ENCODE peak calls at places on chromosome 5, in seven cellular contexts. D is tibial artery; C is CD8-positive, alpha-beta T cell; F is fibroblast of mammary gland; X is adrenal gland; U is fibroblast of lung; I is psoas muscle. N is an unnamed sample.

GRCh38 chr5:66960373-66961137 is 236.0 kb downstream of the CD180 start:
- DNase-seq in D (no peak), C (no peak), F (peak; percentile 34), X (no peak), U (no peak), I (no peak), N (peak; percentile 45)

GRCh38 chr5:32869216-32869615 is 158.1 kb downstream of the NPR3 start:
- DNase-seq in D (no peak), C (no peak), F (peak; percentile 52), X (no peak), U (peak; percentile 8), I (no peak), N (peak; percentile 78)

GRCh38 chr5:123471385-123471784 is 40.6 kb upstream of the CSNK1G3 start:
- DNase-seq in D (no peak), C (no peak), F (no peak), X (no peak), U (no peak), I (no peak), N (no peak)

GRCh38 chr5:120609570-120609969 is 145.5 kb downstream of the PRR16 start:
- DNase-seq in D (no peak), C (no peak), F (peak; percentile 22), X (no peak), U (no peak), I (no peak), N (peak; percentile 16)

GRCh38 chr5:159452480-159453167 is 122.3 kb upstream of the IL12B start:
- DNase-seq in D (no peak), C (no peak), F (no peak), X (no peak), U (no peak), I (no peak), N (no peak)

GRCh38 chr5:174167080-174167910 is 121.8 kb downstream of the NSG2 start:
- DNase-seq in D (peak; percentile 43), C (no peak), F (no peak), X (no peak), U (no peak), I (no peak), N (no peak)

GRCh38 chr5:170849374-170849773 is 12.4 kb upstream of the RANBP17 start:
- DNase-seq in D (no peak), C (no peak), F (no peak), X (no peak), U (no peak), I (no peak), N (no peak)

GRCh38 chr5:92945630-92946097 is 635.4 kb downstream of the NR2F1-AS1 start:
- DNase-seq in D (no peak), C (no peak), F (peak; percentile 58), X (no peak), U (peak; percentile 31), I (no peak), N (peak; percentile 25)

GRCh38 chr5:72160299-72160698 is 53.0 kb downstream of the MAP1B start:
- DNase-seq in D (no peak), C (no peak), F (peak; percentile 96), X (no peak), U (peak; percentile 90), I (no peak), N (peak; percentile 68)

GRCh38 chr5:113397046-113397445 is 37.7 kb downstream of the TSSK1B start:
- DNase-seq in D (no peak), C (no peak), F (no peak), X (no peak), U (peak; percentile 5), I (no peak), N (no peak)

GRCh38 chr5:81425569-81425968 is 31.6 kb upstream of the ACOT12 start:
- DNase-seq in D (no peak), C (no peak), F (peak; percentile 61), X (no peak), U (peak; percentile 74), I (no peak), N (peak; percentile 71)

GRCh38 chr5:118290204-118290603 is 698.1 kb downstream of the DTWD2 start:
- DNase-seq in D (no peak), C (no peak), F (no peak), X (no peak), U (no peak), I (no peak), N (no peak)

GRCh38 chr5:157222506-157223230 is 42.0 kb downstream of the ITK start:
- DNase-seq in D (no peak), C (peak; percentile 50), F (peak; percentile 66), X (no peak), U (no peak), I (no peak), N (peak; percentile 15)

DNA sequence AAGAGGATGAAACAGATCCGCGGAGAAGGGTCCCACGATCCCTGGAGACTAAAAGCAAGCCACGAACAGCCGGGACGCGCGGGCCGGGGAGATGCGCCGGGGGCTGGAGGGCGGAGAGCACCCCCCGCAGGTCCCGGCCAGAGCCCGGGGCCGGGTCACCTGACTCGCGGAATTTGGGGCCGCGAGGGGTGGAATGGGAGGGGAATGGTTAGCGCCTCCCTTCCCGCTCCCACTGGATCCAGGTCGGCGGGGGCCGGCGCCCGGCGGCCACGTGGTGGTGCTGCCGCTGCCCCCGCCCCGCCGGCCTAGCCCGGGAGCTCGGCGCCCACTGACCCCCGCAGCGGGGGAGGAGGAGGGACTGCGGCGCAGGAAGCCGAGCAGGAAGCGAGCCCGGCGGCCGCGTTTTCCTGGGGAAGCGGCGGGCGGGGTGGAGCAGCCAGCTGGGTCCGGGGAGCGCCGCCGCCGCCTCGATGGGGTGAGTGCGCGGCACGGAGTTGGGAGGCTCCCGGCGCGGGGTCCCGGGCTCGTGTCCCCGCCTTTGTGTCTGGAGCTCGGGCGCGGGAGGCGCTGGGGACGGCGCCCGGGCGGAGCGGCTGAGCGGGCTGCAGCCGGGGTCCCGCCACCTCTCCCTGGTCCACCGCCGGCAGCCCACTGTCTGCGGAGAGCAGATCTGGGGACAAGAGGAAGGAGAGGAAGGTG is at the start of gene RAI14:
- DNase-seq in D (peak; percentile 90), C (peak; percentile 4), F (peak; percentile 73), X (peak; percentile 81), U (peak; percentile 81), I (peak; percentile 81), N (peak; percentile 76)
- TF ChIP-seq CTCF in D (no peak), C (no peak), F (no peak), X (no peak), U (no peak), I (no peak), N (no peak)

GRCh38 chr5:135140805-135141204 is 106.8 kb upstream of the PITX1 start:
- DNase-seq in D (peak; percentile 67), C (no peak), F (peak; percentile 59), X (peak; percentile 42), U (peak; percentile 29), I (peak; percentile 37), N (peak; percentile 35)

GRCh38 chr5:135138116-135138850 is 104.3 kb upstream of the PITX1 start:
- DNase-seq in D (peak; percentile 24), C (no peak), F (no peak), X (no peak), U (no peak), I (no peak), N (no peak)

GRCh38 chr5:135141303-135142268 is 107.6 kb upstream of the PITX1 start:
- DNase-seq in D (peak; percentile 54), C (no peak), F (peak; percentile 53), X (no peak), U (no peak), I (no peak), N (no peak)

GRCh38 chr5:135137146-135137915 is 103.3 kb upstream of the PITX1 start:
- DNase-seq in D (peak; percentile 31), C (no peak), F (no peak), X (no peak), U (no peak), I (no peak), N (no peak)

DNA sequence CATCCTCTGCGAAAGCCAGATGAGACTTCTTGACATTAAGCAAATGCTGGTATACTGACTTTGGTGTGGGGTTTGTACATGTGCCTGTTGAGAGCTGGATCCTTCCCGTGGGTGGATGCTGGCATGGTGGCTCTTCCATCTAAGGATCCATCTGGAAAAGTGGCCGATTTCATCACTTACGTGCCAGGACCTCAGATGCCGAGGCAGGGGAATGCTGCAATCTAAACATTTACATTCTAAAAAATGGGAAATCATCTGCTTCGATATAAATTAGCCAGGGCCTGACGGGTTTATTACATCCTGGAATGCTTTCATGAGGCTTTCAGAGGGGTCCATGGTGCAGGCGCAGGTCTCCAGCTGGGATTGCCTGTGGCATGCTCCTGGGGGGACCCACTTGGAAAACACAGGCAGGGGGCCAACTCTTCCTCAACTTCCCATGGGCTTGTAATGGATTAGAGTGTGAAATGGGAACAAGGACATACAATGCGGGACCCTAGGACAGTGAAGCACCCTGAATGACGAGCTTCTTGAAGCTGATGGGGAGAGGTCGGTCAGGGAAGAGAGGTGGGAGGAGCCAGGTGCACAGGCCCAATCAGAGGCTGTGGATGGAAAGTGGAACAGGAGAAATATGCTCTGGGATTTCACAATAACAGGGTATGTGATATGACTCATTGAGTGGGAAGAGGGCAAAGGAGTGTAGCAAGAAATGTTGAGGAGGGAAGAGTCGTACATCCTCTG is 105.5 kb upstream of the PITX1 start:
- DNase-seq in D (peak; percentile 45), C (no peak), F (peak; percentile 89), X (no peak), U (peak; percentile 89), I (no peak), N (peak; percentile 75)
- H3K4me3 ChIP-seq in D (no peak overlapping the region), C (no peak overlapping the region), F (no peak overlapping the region), X (no peak overlapping the region), U (no peak overlapping the region), I (no peak overlapping the region), N (no peak overlapping the region)

DNA sequence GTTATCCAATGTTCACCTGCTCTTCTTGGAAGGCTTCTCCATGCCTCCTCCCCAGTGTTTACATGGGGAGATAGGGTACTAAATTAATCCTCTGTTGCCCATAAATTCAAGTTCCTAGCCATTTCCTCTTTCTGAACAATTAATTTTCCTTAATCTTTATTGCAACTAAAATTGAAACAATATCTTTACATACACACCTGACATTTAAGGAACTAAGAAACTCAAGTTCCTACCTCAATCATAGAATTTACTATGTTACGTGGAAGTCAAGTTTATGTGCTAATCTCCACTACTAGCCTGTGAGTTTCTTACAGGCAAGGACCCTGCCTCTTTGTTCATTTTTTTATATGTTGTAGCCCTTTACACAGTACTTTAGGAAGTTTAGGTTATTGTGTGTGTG is 10.1 kb upstream of the ADRB2 start:
- DNase-seq in D (no peak), C (no peak), F (no peak), X (no peak), U (no peak), I (no peak), N (no peak)
- TF ChIP-seq CTCF in D (no peak), C (no peak), F (no peak), X (no peak), U (no peak), I (no peak), N (no peak)

DNA sequence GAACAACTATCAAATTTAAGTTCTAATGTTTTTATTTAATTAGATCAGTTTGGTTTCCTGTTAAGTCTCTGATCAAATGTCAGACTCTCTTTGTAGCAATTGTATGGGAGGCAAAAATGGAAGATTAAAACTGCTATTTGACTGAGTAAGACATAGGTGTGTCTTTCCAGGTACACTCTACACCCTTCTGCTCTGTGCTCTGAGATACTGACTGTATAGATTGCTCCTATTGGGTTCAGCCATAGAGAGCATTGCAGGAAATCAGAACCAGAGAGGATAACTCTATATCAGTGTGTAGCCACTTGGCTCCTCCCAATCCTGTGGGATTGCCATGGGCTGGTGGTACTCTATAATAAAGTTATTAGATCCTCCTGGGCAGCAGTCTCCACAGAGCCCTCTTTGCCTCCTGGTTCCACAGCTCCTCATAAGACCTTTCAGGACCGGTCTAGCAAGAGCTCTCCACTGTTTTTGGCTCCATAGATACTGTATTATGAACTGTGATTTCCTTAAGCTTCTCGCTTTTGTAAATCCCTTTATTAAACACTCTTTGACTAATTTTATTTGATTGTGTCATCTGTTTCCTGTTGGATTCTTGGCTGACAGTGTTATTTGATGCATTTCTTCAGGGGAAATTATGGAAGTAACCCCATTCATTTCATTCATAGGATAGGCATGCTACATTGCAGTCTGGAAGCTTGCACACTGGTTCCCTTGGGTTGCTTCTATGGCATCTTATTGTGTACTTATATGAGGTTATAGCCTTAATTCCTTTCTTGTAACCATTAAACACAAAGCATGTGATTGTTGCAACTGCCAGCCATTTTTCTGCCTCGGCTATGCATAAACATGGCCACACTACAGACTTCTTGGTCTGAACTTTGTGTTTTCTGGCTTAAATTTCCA is 115.6 kb downstream of the VCAN start:
- DNase-seq in D (no peak), C (no peak), F (no peak), X (no peak), U (peak; percentile 75), I (no peak), N (peak; percentile 54)
- H3K4me3 ChIP-seq in D (no peak overlapping the region), C (no peak overlapping the region), F (no peak overlapping the region), X (no peak overlapping the region), U (no peak overlapping the region), I (no peak overlapping the region), N (no peak overlapping the region)